ENCODE peak calls at places on chromosomes 3 and 15, in seven cellular contexts. I is DMS53; L is cerebellar cortex; C is AG09319; A is cardiac fibroblast; E is activated naive CD4-positive, alpha-beta T cell treated with anti-CD3 and anti-CD28 coated beads, Interleukin-2, amount 10 ng/mL, durations not matched to agents 7 days and 5 days; P is CD8-positive, alpha-beta T cell. M is an unnamed sample.

GRCh38 chr3:38107911-38108648 is 28.8 kb downstream of the ACAA1 start:
- DNase-seq in L (no peak), I (no peak), C (no peak), A (no peak), P (no peak), E (no peak), M (no peak)

GRCh38 chr3:154795582-154795981 is 284.5 kb upstream of the MME start:
- DNase-seq in I (no peak), L (peak; percentile 54), A (peak; percentile 98), C (no peak), P (no peak), E (no peak), M (no peak)

GRCh38 chr15:79132770-79133169 is 42.2 kb upstream of the RASGRF1 start:
- DNase-seq in P (no peak), A (no peak), L (no peak), I (peak; percentile 3), C (no peak), E (no peak), M (no peak)

GRCh38 chr15:70775160-70775559 is 11.8 kb upstream of the UACA start:
- DNase-seq in A (peak; percentile 89), L (no peak), I (no peak), P (no peak), E (no peak), C (no peak), M (no peak)

GRCh38 chr3:88038561-88038960 is 20.2 kb downstream of the CGGBP1 start:
- DNase-seq in C (no peak), A (peak; percentile 95), E (no peak), I (no peak), L (no peak), P (no peak), M (no peak)

GRCh38 chr15:31256385-31257265 is 70.0 kb upstream of the KLF13 start:
- DNase-seq in P (no peak), L (no peak), C (no peak), I (no peak), A (no peak), E (no peak), M (no peak)

GRCh38 chr15:69303337-69304175 is 4.8 kb downstream of the PAQR5 start:
- DNase-seq in L (peak; percentile 5), I (peak; percentile 9), C (no peak), E (no peak), A (no peak), P (no peak), M (no peak)

GRCh38 chr3:11651900-11652299 is 8.2 kb upstream of the VGLL4 start:
- DNase-seq in A (peak; percentile 77), L (peak; percentile 54), C (no peak), E (no peak), I (peak; percentile 14), P (no peak), M (no peak)

GRCh38 chr3:174614046-174614445 is 245.1 kb upstream of the NAALADL2 start:
- DNase-seq in P (no peak), E (no peak), C (no peak), A (peak; percentile 13), L (no peak), I (peak; percentile 10), M (no peak)

GRCh38 chr15:57676578-57676977 is 29.9 kb upstream of the POLR2M start:
- DNase-seq in A (no peak), P (no peak), C (no peak), L (no peak), E (no peak), I (no peak), M (peak; percentile 64)

GRCh38 chr3:8622873-8623725 is 21.5 kb downstream of the SSUH2 start:
- DNase-seq in L (peak; percentile 43), E (peak; percentile 53), A (peak; percentile 72), C (peak; percentile 22), I (peak; percentile 48), P (no peak), M (no peak)

GRCh38 chr3:189664311-189664710 is 33.1 kb downstream of the TP63 start:
- DNase-seq in I (no peak), E (no peak), L (no peak), A (peak; percentile 97), C (peak; percentile 85), P (no peak), M (peak; percentile 91)

GRCh38 chr3:125357032-125357658 is 18.0 kb downstream of the ZNF148 start:
- DNase-seq in I (no peak), P (peak; percentile 80), L (peak; percentile 15), E (peak; percentile 70), C (no peak), A (no peak), M (no peak)

GRCh38 chr3:146517684-146518435 is 26.5 kb downstream of the PLSCR1 start:
- DNase-seq in I (peak; percentile 93), E (no peak), A (no peak), P (no peak), C (no peak), L (no peak), M (no peak)

GRCh38 chr3:131216801-131217200 is 164.8 kb upstream of the NUDT16 start:
- DNase-seq in I (peak; percentile 1), E (no peak), L (no peak), A (peak; percentile 87), C (no peak), P (no peak), M (no peak)

GRCh38 chr3:62134061-62134496 is 239.3 kb downstream of the FEZF2 start:
- DNase-seq in C (no peak), E (no peak), P (no peak), A (peak; percentile 41), I (no peak), L (no peak), M (peak; percentile 42)

GRCh38 chr15:70062321-70062956 is 35.3 kb downstream of the TLE3 start:
- DNase-seq in L (no peak), C (peak; percentile 76), P (no peak), E (no peak), A (peak; percentile 84), I (no peak), M (peak; percentile 71)

GRCh38 chr3:56761887-56762605 is 39.7 kb downstream of the ARHGEF3 start:
- DNase-seq in E (no peak), I (no peak), P (no peak), C (no peak), A (peak; percentile 17), L (no peak), M (no peak)

GRCh38 chr15:63166219-63166618 is 8.9 kb upstream of the RPS27L start:
- DNase-seq in P (no peak), L (no peak), I (no peak), E (no peak), A (peak; percentile 46), C (no peak), M (no peak)

GRCh38 chr15:66948294-66948693 is 117.1 kb upstream of the SMAD3 start:
- DNase-seq in E (no peak), P (no peak), L (no peak), I (no peak), A (peak; percentile 36), C (no peak), M (no peak)

GRCh38 chr15:89034305-89034704 is 54.0 kb upstream of the ABHD2 start:
- DNase-seq in A (peak; percentile 55), E (no peak), I (peak; percentile 50), P (no peak), L (no peak), C (no peak), M (no peak)

GRCh38 chr3:53116956-53117355 is 13.3 kb downstream of the RFT1 start:
- DNase-seq in P (no peak), A (no peak), I (no peak), L (no peak), C (no peak), E (no peak), M (no peak)

GRCh38 chr3:122932251-122932967 is 95.2 kb downstream of the SEMA5B start:
- DNase-seq in P (no peak), L (no peak), I (no peak), A (peak; percentile 49), E (no peak), C (no peak), M (no peak)

GRCh38 chr3:44554626-44555592 is at the start of gene ZKSCAN7:
- DNase-seq in C (no peak), P (peak; percentile 46), I (peak; percentile 58), E (peak; percentile 64), L (peak; percentile 73), A (peak; percentile 46), M (no peak)

GRCh38 chr3:192906940-192907339 is 10.7 kb downstream of the MB21D2 start:
- DNase-seq in P (no peak), A (no peak), E (no peak), I (peak; percentile 77), C (no peak), L (no peak), M (no peak)

GRCh38 chr3:189999718-190000117 is 121.0 kb downstream of the P3H2 start:
- DNase-seq in P (no peak), E (no peak), C (no peak), A (peak; percentile 55), L (no peak), I (peak; percentile 2), M (no peak)

GRCh38 chr3:27985369-27986035 is 255.9 kb upstream of the CMC1 start:
- DNase-seq in P (no peak), A (peak; percentile 65), L (no peak), I (no peak), E (no peak), C (no peak), M (no peak)

GRCh38 chr3:126607214-126607908 is 47.6 kb downstream of the TXNRD3 start:
- DNase-seq in I (peak; percentile 29), E (no peak), P (peak; percentile 28), L (no peak), C (no peak), A (peak; percentile 60), M (no peak)

GRCh38 chr3:178107804-178108203 is 428.4 kb upstream of the KCNMB2 start:
- DNase-seq in E (no peak), C (no peak), L (no peak), P (no peak), A (no peak), I (no peak), M (no peak)

GRCh38 chr15:42106278-42106677 is 11.9 kb upstream of the PLA2G4D start:
- DNase-seq in P (no peak), A (no peak), L (no peak), I (no peak), E (no peak), C (no peak), M (no peak)

GRCh38 chr3:143538577-143538981 is 309.7 kb downstream of the SLC9A9 start:
- DNase-seq in E (no peak), C (peak; percentile 48), L (peak; percentile 11), P (no peak), A (peak; percentile 96), I (no peak), M (no peak)

GRCh38 chr3:128133273-128133883 is 9.8 kb upstream of the RUVBL1 start:
- DNase-seq in P (peak; percentile 60), C (no peak), L (peak; percentile 53), A (peak; percentile 74), I (peak; percentile 49), E (peak; percentile 61), M (peak; percentile 12)

GRCh38 chr3:180594631-180595348 is 7.2 kb upstream of the TTC14 start:
- DNase-seq in L (peak; percentile 30), A (peak; percentile 79), C (no peak), P (no peak), E (no peak), I (peak; percentile 56), M (no peak)